ENCODE peak calls at places on chromosomes 13 and 19, in six cellular contexts. H is right lobe of liver, V is IMR-90, L is uterus, A is mammary epithelial cell, I is cardiac muscle cell. X is an unnamed sample. For H3K27me3, the result is how much of the 10 kb centered on the place peaks cover.

GRCh38 chr13:38385152-38385891 is 35.7 kb downstream of the UFM1 start:
- DNase-seq in A (no peak), I (no peak), H (no peak), V (no peak), L (no peak), X (no peak)

GRCh38 chr13:75353786-75354193 is 128.2 kb downstream of the TBC1D4 start:
- DNase-seq in I (peak), L (no peak), H (no peak), V (peak), A (no peak), X (no peak)

GRCh38 chr19:38836438-38837303 is 5.1 kb upstream of the ECH1 start:
- DNase-seq in H (no peak), A (peak), L (no peak), I (no peak), V (no peak), X (peak)

GRCh38 chr19:42422576-42423461 is 4.4 kb downstream of the LIPE start:
- DNase-seq in L (no peak), A (peak), H (no peak), V (no peak), I (no peak), X (peak)

GRCh38 chr13:31160857-31161582 is 684 bp downstream of the HSPH1 start:
- DNase-seq in A (peak), L (peak), V (peak), H (peak), I (peak), X (peak)

GRCh38 chr19:48249502-48250014 is 6.2 kb downstream of the CARD8 start:
- DNase-seq in H (peak), L (peak), A (no peak), I (peak), V (no peak), X (no peak)

GRCh38 chr19:11279505-11280236 is 16.3 kb upstream of the TSPAN16 start:
- DNase-seq in I (no peak), A (no peak), V (no peak), H (no peak), L (no peak), X (no peak)

GRCh38 chr13:26599885-26600284 is 42.4 kb downstream of the WASF3 start:
- DNase-seq in A (no peak), I (no peak), H (no peak), L (no peak), V (no peak), X (no peak)

DNA sequence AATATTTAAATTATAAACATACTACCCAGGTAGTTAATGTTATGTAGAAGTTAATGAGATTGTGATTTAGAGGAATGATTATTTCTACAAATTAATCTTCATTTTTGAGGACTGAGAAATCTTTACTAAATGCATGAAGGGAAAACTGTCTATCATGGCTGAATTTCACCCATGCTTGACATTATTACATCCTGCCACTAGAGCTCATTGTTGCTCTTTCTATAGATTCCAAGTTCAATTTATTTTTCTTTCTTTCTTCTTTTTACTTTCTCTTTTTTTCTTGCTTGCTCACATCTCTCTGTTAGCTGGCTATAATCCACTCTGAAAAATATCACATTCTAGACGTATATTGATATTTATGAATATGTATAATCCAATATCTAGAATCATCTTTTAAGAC is 505.0 kb upstream of the KLHL1 start:
- DNase-seq in A (no peak), V (no peak), L (no peak), I (peak), H (no peak), X (peak)
- TF ChIP-seq CTCF in A (peak), V (no peak), L (no peak), I (no peak), H (no peak), X (no peak)

GRCh38 chr19:55643003-55643732 is at the start of gene ZNF581:
- DNase-seq in I (peak), L (peak), V (peak), A (peak), H (peak), X (peak)

GRCh38 chr19:55643733-55644116 is 276 bp downstream of the ZNF581 start:
- DNase-seq in L (no peak), V (no peak), I (no peak), H (no peak), A (no peak), X (no peak)

GRCh38 chr19:55645512-55645881 is 2.0 kb downstream of the ZNF581 start:
- DNase-seq in I (no peak), H (no peak), V (no peak), A (no peak), L (no peak), X (no peak)

GRCh38 chr19:55644191-55644833 is 863 bp downstream of the ZNF581 start:
- DNase-seq in I (no peak), V (no peak), A (no peak), L (no peak), H (no peak), X (no peak)

DNA sequence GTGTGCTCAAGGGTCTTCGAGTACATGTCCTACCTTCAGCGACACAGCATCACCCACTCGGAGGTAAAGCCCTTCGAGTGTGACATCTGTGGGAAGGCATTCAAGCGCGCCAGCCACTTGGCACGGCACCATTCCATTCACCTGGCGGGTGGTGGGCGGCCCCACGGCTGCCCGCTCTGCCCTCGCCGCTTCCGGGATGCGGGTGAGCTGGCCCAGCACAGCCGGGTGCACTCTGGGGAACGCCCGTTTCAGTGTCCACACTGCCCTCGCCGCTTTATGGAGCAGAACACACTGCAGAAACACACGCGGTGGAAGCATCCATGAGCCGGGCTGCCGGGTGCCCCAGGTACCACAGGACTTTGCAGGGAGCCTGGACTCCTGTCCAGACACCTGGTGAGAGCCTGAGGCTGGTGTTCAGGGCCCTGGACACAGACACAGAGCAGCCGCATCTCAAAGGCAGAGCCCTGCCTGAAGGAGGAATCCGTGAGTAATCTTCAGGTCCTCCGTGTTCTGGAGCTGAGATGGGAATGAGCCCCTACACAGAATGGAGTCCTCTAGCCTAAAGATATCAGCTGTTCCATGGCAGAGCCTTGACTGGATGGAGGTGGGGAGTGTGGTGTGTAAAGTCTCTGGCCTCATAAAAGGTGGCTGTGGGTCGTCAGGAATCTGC is 1.5 kb downstream of the ZNF581 start:
- DNase-seq in H (no peak), L (no peak), A (no peak), V (no peak), I (no peak), X (no peak)
- H3K4me3 ChIP-seq in H (no peak), L (no peak), A (peak), V (no peak), I (peak), X (no peak)

GRCh38 chr19:9911524-9911923 is 24.8 kb downstream of the OLFM2 start:
- DNase-seq in V (no peak), A (no peak), L (no peak), H (no peak), I (no peak), X (no peak)
- H3K27me3 ChIP-seq in V (under half), A (under half), L (under half), H (under half), I (under half), X (under half)

DNA sequence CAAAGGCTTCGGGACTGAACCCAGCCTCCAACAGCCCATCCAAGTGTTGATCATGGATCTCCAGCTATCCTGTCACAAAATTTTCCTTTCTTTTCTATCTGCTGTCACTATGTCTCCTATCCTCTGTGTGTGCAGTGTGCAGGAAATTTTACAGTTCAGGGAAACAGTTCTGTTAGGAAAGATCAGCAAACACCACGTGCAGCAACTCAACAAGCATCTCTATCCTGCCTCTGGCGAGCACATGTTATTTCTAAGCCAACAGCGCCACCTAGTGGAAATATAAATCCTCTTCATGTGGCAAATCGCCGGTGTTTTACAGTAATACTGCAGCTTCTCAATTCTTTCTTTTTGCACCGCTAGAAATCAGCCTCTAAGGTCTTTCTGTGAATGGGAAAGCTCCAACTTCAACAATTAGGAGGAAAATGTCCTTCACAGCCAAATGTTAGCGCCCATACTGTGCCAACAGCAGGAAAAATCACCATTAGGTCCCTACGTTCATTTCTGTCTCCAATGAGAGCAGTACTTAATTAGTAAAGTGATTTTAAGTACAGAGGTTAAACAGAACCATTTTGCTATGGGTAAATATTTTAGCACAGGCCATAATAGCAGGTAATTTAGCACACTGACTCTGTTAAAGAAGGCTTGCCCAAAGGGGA is 21.3 kb upstream of the ZNF181 start:
- DNase-seq in V (peak), I (peak), H (peak), A (peak), L (peak), X (peak)
- TF ChIP-seq CTCF in V (peak), I (peak), H (peak), A (peak), L (peak), X (peak)

DNA sequence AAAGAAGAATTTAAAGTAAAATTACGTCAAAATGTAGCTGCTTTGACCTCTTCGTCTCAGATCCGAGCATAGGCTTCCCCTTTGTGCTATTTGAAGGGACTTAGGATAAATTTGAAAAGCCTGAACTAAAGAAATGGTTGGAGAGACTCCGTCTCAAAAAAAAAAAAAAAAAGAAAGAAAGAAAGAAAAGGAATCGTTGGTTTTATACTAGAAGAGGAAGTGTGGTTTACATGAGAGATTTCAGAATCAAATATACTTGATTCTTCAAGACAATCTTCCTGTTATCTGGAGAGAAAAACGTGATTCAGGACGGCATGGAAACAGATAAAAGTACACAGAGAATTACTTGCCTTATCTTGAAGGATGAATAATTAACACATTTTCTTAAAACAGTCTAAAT is 474 bp upstream of the ZNF780B start:
- DNase-seq in V (no peak), I (no peak), L (no peak), A (no peak), H (no peak), X (peak)
- H3K4me3 ChIP-seq in V (peak), I (peak), L (peak), A (peak), H (peak), X (peak)

GRCh38 chr13:19957320-19958118 is 1.0 kb upstream of the ZMYM2 start:
- DNase-seq in L (peak), I (peak), H (peak), V (peak), A (peak), X (peak)
- H3K27me3 ChIP-seq in L (under half), I (under half), H (under half), V (under half), A (under half), X (under half)